ENCODE peak calls at places on chromosomes 2 and 18, in five cellular contexts. X, F, P, V and Q are unnamed samples. For H3K4me1, the result is how much of the 10 kb centered on the place peaks cover.

GRCh38 chr2:145156199-145156598 is 636.3 kb upstream of the ZEB2 start:
- ATAC-seq in F (no peak), P (no peak), V (no peak), X (no peak), Q (no peak)

GRCh38 chr2:168241208-168241607 is 6.2 kb downstream of the STK39 start:
- ATAC-seq in V (no peak), X (no peak), F (no peak), P (no peak), Q (peak)

GRCh38 chr2:238226698-238227586 is 12.9 kb downstream of the HES6 start:
- ATAC-seq in V (peak), F (no peak), P (no peak), X (no peak), Q (no peak)

GRCh38 chr2:8494589-8494988 is 187.3 kb upstream of the ID2 start:
- ATAC-seq in X (no peak), V (peak), P (no peak), F (no peak), Q (no peak)

GRCh38 chr2:58319481-58319880 is 78.4 kb upstream of the FANCL start:
- ATAC-seq in X (no peak), V (no peak), P (no peak), F (peak), Q (no peak)

GRCh38 chr2:235724964-235725603 is 231.2 kb downstream of the AGAP1 start:
- ATAC-seq in X (no peak), F (no peak), P (peak), V (peak), Q (peak)

GRCh38 chr2:24576146-24576545 is 85.1 kb downstream of the NCOA1 start:
- ATAC-seq in P (no peak), F (no peak), X (no peak), V (no peak), Q (no peak)

GRCh38 chr2:120867290-120868231 is 131.9 kb downstream of the GLI2 start:
- ATAC-seq in V (peak), F (peak), X (peak), P (peak), Q (peak)

GRCh38 chr2:66481100-66481549 is 46.2 kb downstream of the MEIS1 start:
- ATAC-seq in X (no peak), P (peak), V (peak), F (no peak), Q (no peak)

GRCh38 chr18:76982038-76982437 is 150.5 kb downstream of the MBP start:
- ATAC-seq in F (no peak), V (peak), P (no peak), X (no peak), Q (no peak)

GRCh38 chr18:76983613-76984051 is 149.0 kb downstream of the MBP start:
- ATAC-seq in V (no peak), P (peak), X (no peak), F (peak), Q (peak)

GRCh38 chr18:76981388-76981968 is 151.1 kb downstream of the MBP start:
- ATAC-seq in V (peak), F (no peak), X (no peak), P (peak), Q (no peak)

GRCh38 chr18:76984193-76985155 is 148.1 kb downstream of the MBP start:
- ATAC-seq in P (no peak), X (no peak), V (no peak), F (no peak), Q (no peak)

DNA sequence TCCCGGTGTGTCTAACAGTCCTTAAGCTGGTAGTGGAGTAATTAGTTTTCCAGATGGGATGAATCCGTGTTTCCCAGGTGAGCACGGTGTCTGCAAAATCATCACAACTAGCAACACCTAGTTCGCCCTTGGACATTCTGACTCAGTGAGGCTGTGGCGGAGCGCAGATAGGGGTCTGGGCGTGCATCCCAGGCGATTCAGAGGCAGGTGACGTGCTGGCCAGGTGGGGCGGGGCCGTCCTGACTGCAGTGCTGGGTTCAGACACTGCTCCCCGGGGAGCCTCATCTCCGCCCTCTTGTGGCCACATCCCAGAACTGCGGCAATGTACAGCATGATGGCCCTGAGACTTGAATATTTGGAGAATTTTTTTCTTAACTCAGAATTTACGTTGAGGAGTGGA is 149.4 kb downstream of the MBP start:
- ATAC-seq in P (peak), F (peak), X (peak), V (peak), Q (peak)
- H3K4me1 ChIP-seq in P (under half), F (under half), X (under half), V (under half), Q (under half)

DNA sequence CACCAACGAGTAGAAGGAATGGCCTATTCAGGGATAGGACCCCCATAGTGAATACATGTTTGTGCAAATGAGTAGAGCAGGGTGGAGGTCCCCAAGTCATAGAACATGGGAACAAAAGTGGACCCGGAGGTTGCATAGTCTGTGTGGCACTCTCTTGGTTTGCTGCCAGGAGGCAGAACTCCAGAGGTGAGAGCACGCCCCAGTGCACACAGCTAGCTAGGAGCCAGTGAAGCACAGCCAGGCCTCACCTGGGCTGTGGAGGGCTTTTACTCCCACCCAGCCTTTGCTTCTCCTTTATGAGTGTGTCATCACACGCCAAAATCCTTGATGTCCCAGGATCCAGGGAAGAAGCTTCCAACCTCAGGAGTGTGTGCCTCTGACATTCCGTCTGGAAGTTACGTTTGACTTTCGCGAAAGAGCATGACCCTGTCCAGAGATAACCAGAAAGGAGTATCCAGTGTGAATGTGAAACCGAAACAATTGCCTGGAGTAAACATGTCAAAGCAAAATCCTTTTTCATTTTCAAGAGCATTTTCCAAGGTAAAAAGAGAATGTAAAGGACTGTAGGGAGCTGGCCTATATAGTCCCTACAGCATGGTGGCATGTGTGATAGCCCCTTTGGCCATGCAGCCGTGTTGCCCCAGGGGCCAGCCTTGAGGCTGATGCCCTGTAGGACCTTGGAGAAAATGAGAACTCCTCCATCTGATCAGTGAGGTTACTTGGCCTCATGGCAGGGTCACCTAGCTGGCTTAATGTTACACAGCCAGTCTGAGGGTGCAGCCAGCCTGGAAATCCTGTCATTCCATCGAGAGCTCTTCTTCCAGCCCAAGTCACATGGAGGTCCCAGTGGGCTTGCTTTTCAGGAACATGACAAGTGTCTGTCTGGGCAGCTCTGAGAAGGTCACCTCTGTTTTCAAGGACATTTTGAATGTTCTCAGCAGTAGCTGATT is 8.8 kb downstream of the TRIB2 start:
- ATAC-seq in P (no peak), V (no peak), X (no peak), F (no peak), Q (no peak)
- H3K4me1 ChIP-seq in P (under half), V (under half), X (under half), F (under half), Q (under half)

DNA sequence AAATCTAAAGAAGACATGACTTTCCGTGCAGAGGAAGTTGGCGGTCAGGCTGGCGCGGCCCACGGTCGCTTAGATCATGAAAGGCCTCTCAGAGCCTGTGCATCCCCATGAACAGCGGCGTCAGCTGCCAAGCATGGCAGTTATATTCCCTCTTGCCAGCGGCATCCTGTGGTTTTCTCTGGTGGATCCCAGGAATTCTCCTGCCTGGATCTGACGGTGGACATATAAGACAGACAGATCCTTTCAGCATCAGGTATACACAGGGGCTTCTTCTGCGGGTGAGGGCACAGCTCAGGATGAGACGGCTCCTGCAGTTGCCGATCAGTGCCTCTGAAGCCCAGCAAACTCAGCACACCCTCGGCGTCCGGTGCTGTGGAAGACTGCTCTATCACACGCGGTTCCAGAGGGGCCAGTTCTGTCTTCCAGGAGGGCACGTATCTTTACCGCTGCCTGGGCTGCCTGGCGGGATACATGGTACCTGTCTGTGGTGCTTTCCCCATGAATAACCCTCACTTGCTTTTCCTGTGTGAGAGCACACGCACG is 157.8 kb downstream of the LDLRAD4 start:
- ATAC-seq in X (no peak), V (no peak), P (no peak), F (no peak), Q (no peak)
- H3K4me1 ChIP-seq in X (under half), V (under half), P (under half), F (under half), Q (under half)

DNA sequence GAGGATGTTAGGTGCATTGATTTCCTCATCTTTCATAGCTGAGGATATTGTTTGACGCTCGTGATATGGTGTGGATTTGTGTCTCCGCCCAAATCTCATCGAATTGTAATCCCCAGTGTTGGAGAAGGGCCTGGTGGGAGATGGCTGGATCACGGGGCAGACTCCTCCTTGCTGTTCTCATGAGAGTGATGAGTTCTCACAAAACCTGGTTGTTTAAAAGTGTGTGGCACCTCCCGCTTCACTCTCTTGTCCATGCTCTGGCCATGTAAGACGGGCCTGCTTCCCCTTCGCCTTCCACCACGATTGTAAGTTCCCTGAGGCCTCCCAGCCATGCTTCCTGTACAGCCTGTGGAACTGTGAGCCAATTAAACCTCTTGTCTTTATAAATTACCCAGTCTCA is 28.4 kb upstream of the GPC1 start:
- ATAC-seq in X (no peak), F (no peak), V (no peak), P (no peak), Q (no peak)
- H3K4me1 ChIP-seq in X (under half), F (under half), V (under half), P (under half), Q (under half)

GRCh38 chr2:95021015-95021399 is 4.5 kb upstream of the MAL start:
- ATAC-seq in P (no peak), V (no peak), X (no peak), F (no peak), Q (no peak)
- H3K4me1 ChIP-seq in P (under half), V (under half), X (under half), F (under half), Q (under half)

GRCh38 chr2:98802344-98802743 is 71.4 kb upstream of the MGAT4A start:
- ATAC-seq in F (no peak), V (no peak), P (no peak), X (no peak), Q (no peak)
- H3K4me1 ChIP-seq in F (under half), V (under half), P (half or more), X (under half), Q (under half)

GRCh38 chr2:219440388-219441256 is 6.0 kb downstream of the SPEG start:
- ATAC-seq in V (no peak), X (peak), P (no peak), F (peak), Q (no peak)
- H3K4me1 ChIP-seq in V (under half), X (under half), P (under half), F (under half), Q (under half)

GRCh38 chr18:9694174-9694573 is 13.9 kb upstream of the RAB31 start:
- ATAC-seq in X (no peak), F (no peak), P (no peak), V (no peak), Q (no peak)

GRCh38 chr18:9690418-9691178 is 17.5 kb upstream of the RAB31 start:
- ATAC-seq in F (no peak), V (no peak), P (no peak), X (no peak), Q (no peak)

GRCh38 chr18:9689253-9689652 is 18.8 kb upstream of the RAB31 start:
- ATAC-seq in P (no peak), V (no peak), X (no peak), F (no peak), Q (no peak)

GRCh38 chr18:9688036-9688741 is 19.9 kb upstream of the RAB31 start:
- ATAC-seq in X (no peak), P (no peak), F (no peak), V (no peak), Q (no peak)

DNA sequence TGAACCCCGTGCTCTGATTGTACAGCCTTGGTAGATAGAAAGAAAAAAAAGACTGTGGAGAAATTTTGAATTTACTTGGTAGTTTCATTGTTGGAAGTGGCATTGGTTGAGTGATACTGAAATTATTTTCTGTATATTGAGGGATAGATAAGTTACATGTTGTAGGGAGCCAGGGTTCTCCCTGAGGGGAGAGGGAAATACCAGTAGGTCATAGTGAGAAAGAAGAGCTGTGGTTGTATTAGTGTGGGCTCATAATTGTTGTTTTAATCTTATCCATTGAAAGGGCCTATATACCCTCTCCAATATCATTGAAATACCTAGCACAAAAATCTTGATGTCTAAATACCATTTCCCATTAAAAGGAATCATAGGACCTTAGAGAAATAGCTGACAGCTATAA is 16.9 kb upstream of the RAB31 start:
- ATAC-seq in V (no peak), F (no peak), X (no peak), P (no peak), Q (no peak)
- H3K4me1 ChIP-seq in V (under half), F (under half), X (under half), P (under half), Q (under half)

GRCh38 chr2:134136702-134137101 is 117.2 kb upstream of the MGAT5 start:
- ATAC-seq in F (no peak), P (peak), V (no peak), X (no peak), Q (no peak)

GRCh38 chr2:134134827-134135226 is 119.0 kb upstream of the MGAT5 start:
- ATAC-seq in X (no peak), F (no peak), P (no peak), V (no peak), Q (no peak)

GRCh38 chr2:134134313-134134706 is 119.6 kb upstream of the MGAT5 start:
- ATAC-seq in F (no peak), P (no peak), V (no peak), X (no peak), Q (no peak)

GRCh38 chr2:134137182-134137595 is 116.7 kb upstream of the MGAT5 start:
- ATAC-seq in F (peak), X (no peak), V (peak), P (peak), Q (peak)

DNA sequence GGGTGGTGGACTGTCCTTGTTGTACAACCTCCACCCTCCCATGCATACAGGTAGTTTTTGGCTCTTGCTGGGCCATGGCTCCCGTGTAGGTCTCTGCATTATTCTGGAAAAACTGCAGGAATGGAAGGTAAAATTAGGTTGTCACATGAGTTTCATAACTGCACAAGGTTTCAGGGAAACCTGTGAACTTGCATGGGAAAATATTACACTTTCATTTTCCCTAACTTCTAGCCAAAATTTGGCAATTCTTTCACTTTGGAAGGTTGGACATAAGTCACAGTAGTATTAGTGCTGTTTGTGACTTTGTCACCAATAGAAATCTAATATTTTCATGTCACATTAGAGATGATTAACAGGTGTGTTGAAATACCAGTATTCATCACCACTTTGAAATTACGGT is 118.1 kb upstream of the MGAT5 start:
- ATAC-seq in F (no peak), X (no peak), P (peak), V (no peak), Q (no peak)
- H3K4me1 ChIP-seq in F (under half), X (under half), P (half or more), V (under half), Q (under half)

GRCh38 chr2:74500578-74500946 is 1.2 kb upstream of the LBX2 start:
- ATAC-seq in V (no peak), X (no peak), P (no peak), F (no peak), Q (no peak)
- H3K4me1 ChIP-seq in V (under half), X (under half), P (under half), F (under half), Q (under half)